ENCODE peak calls at places on chromosomes 3 and 15, in four cellular contexts. C is HCT116, N is neuronal stem cell, X is tibial nerve. W is an unnamed sample.
A peak's percentile ranks its signal among the peaks of the same experiment; 100 is the strongest.

GRCh38 chr15:72313448-72313840 is 6.5 kb downstream of the CELF6 start:
- DNase-seq in C (no peak), N (no peak), X (no peak), W (no peak)

GRCh38 chr15:95470997-95471692 is 859.4 kb upstream of the NR2F2 start:
- DNase-seq in C (no peak), N (no peak), X (peak; percentile 39), W (no peak)

GRCh38 chr15:40435331-40436089 is 5.2 kb upstream of the BAHD1 start:
- DNase-seq in C (no peak), N (no peak), X (no peak), W (no peak)

GRCh38 chr15:91947370-91947769 is 93.9 kb downstream of the SLCO3A1 start:
- DNase-seq in C (no peak), N (no peak), X (no peak), W (no peak)

GRCh38 chr3:142115927-142116668 is 33.2 kb downstream of the TFDP2 start:
- DNase-seq in C (no peak), N (no peak), X (no peak), W (no peak)

GRCh38 chr3:21752749-21753347 is 1.8 kb upstream of the ZNF385D start:
- DNase-seq in C (no peak), N (no peak), X (no peak), W (no peak)

GRCh38 chr3:172607305-172608121 is 84.3 kb upstream of the TNFSF10 start:
- DNase-seq in C (no peak), N (no peak), X (no peak), W (no peak)

GRCh38 chr3:189225431-189225830 is 53.7 kb downstream of the TPRG1 start:
- DNase-seq in C (no peak), N (no peak), X (no peak), W (no peak)

GRCh38 chr3:71825551-71826283 is 40.8 kb upstream of the PROK2 start:
- DNase-seq in C (no peak), N (no peak), X (no peak), W (no peak)

GRCh38 chr3:53129344-53129743 is 891 bp downstream of the RFT1 start:
- DNase-seq in C (no peak), N (no peak), X (no peak), W (no peak)

GRCh38 chr15:59138243-59138642 is 33.3 kb downstream of the CCNB2 start:
- DNase-seq in C (peak; percentile 46), N (peak; percentile 6), X (no peak), W (no peak)

GRCh38 chr15:101068961-101069734 is 150.0 kb downstream of the LRRK1 start:
- DNase-seq in C (no peak), N (peak; percentile 79), X (no peak), W (no peak)

GRCh38 chr15:31372635-31373091 is 46.0 kb downstream of the KLF13 start:
- DNase-seq in C (no peak), N (no peak), X (peak; percentile 54), W (peak; percentile 87)

GRCh38 chr3:59772416-59773408 is 722.9 kb upstream of the CFAP20DC start:
- DNase-seq in C (no peak), N (no peak), X (no peak), W (no peak)

GRCh38 chr15:76038512-76038911 is 21.3 kb upstream of the TMEM266 start:
- DNase-seq in C (no peak), N (no peak), X (no peak), W (no peak)

GRCh38 chr15:89382288-89382687 is 47.7 kb upstream of the POLG start:
- DNase-seq in C (no peak), N (no peak), X (no peak), W (no peak)

GRCh38 chr15:41655716-41656115 is 4.5 kb upstream of the MGA start:
- DNase-seq in C (no peak), N (no peak), X (no peak), W (no peak)

GRCh38 chr15:41825572-41826535 is 2.0 kb upstream of the JMJD7 start:
- DNase-seq in C (no peak), N (no peak), X (no peak), W (no peak)

GRCh38 chr3:39134305-39134704 is 19.1 kb downstream of the CSRNP1 start:
- DNase-seq in C (no peak), N (no peak), X (no peak), W (no peak)

GRCh38 chr3:69288161-69288895 is 97.6 kb downstream of the FRMD4B start:
- DNase-seq in C (no peak), N (peak; percentile 78), X (no peak), W (no peak)

GRCh38 chr3:22937536-22937935 is 265.6 kb upstream of the UBE2E2 start:
- DNase-seq in C (no peak), N (no peak), X (no peak), W (no peak)

GRCh38 chr3:47017504-47018268 is 38.2 kb downstream of the NBEAL2 start:
- DNase-seq in C (no peak), N (no peak), X (no peak), W (no peak)

GRCh38 chr3:183449391-183449790 is 21.0 kb upstream of the MCF2L2 start:
- DNase-seq in C (no peak), N (no peak), X (no peak), W (no peak)

GRCh38 chr3:172478116-172478515 is 29.9 kb upstream of the GHSR start:
- DNase-seq in C (no peak), N (no peak), X (no peak), W (no peak)

GRCh38 chr15:67815036-67815592 is 10.2 kb upstream of the SKOR1 start:
- DNase-seq in C (no peak), N (no peak), X (no peak), W (no peak)

GRCh38 chr3:179973931-179974361 is 62.8 kb downstream of the PEX5L start:
- DNase-seq in C (no peak), N (peak; percentile 59), X (no peak), W (no peak)

GRCh38 chr3:115698851-115699535 is 75.7 kb downstream of the GAP43 start:
- DNase-seq in C (no peak), N (peak; percentile 18), X (no peak), W (no peak)

GRCh38 chr3:5651351-5651750 is 463.8 kb downstream of the EDEM1 start:
- DNase-seq in C (no peak), N (no peak), X (no peak), W (no peak)

GRCh38 chr15:80804970-80805495 is 25.9 kb downstream of the CEMIP start:
- DNase-seq in C (no peak), N (no peak), X (no peak), W (no peak)

GRCh38 chr3:194761384-194761783 is 75.7 kb downstream of the FAM43A start:
- DNase-seq in C (no peak), N (no peak), X (no peak), W (peak; percentile 40)

GRCh38 chr3:182738583-182739514 is 54.5 kb upstream of the ATP11B start:
- DNase-seq in C (peak; percentile 69), N (no peak), X (no peak), W (no peak)

GRCh38 chr15:66619152-66619903 is 53.5 kb upstream of the LCTL start:
- DNase-seq in C (peak; percentile 49), N (peak; percentile 62), X (peak; percentile 68), W (peak; percentile 74)

GRCh38 chr3:171347017-171347979 is 112.9 kb downstream of the TNIK start:
- DNase-seq in C (no peak), N (no peak), X (no peak), W (no peak)

GRCh38 chr3:111967071-111967470 is 11.8 kb upstream of the ABHD10 start:
- DNase-seq in C (no peak), N (no peak), X (no peak), W (no peak)
- H3K27ac ChIP-seq in C (peak overlapping the region; percentile 85), N (no peak overlapping the region), X (no peak overlapping the region), W (peak overlapping the region; percentile 71)

GRCh38 chr3:13484861-13485590 is 4.9 kb downstream of the HDAC11 start:
- DNase-seq in C (peak; percentile 52), N (no peak), X (peak; percentile 42), W (peak; percentile 86)
- H3K27ac ChIP-seq in C (peak overlapping the region; percentile 68), N (no peak overlapping the region), X (no peak overlapping the region), W (peak overlapping the region; percentile 89)

DNA sequence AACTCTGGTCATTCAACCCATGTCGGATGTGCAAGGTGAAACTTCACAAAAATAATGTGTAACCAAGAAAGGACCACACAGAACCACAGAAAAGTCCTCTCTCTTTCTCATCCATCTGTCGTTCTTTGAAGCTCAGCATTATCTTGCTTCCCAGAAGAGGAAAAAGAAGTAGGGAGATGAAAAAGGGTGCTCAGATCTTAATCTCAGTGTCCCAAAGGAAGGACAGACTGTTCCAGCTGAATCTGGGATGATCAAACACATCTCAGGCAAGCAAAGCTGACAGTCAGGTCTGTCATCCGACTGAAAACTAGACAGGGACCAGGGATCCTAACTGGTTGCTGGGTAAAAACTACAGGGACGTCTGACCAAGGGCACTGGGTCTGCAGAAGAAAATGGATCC is 16.2 kb downstream of the ARHGEF3 start:
- DNase-seq in C (no peak), N (no peak), X (no peak), W (no peak)
- H3K27ac ChIP-seq in C (no peak overlapping the region), N (no peak overlapping the region), X (no peak overlapping the region), W (peak overlapping the region; percentile 80)

DNA sequence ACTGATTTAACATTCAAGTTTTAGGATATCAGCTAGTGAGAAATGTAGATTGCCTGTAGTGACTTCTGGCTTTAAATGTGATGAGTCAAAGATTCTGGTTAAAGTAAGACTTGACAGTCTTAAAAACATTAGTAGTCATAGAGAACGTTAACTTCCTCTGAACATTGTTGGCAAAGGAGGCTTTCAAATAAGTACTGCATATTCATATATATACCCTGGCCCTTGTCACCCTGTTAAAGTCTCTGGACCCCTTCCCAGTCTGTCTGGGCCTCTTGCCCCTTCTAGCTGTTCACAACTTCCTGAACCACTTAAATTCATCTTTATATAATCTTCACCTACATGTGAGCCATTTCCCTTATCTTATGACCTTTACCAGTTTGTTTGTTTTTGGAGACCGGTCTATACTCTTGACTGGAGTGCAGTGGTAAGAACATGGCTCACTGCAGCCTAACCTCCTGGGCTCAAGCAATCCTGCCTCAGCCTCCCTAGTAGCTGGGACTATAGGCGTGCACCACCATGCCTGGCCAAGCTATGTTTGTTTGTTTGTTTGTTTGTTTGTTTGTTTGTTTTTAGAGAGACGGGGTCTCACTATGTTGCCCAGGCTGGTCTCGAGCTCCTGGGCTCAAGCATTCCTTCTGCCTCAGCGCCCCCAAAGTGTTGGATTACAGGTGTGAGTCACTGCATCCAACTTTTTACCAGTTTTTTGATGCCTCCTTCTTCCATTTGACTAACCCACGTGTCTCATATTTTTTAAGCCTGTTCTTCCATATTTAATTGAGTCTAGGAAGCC is 64.4 kb upstream of the CRTC3 start:
- DNase-seq in C (no peak), N (no peak), X (no peak), W (no peak)
- H3K27ac ChIP-seq in C (no peak overlapping the region), N (no peak overlapping the region), X (no peak overlapping the region), W (peak overlapping the region; percentile 90)

GRCh38 chr3:49158792-49159191 is 7.3 kb downstream of the CCDC71 start:
- DNase-seq in C (no peak), N (no peak), X (no peak), W (no peak)

GRCh38 chr3:49163609-49164008 is 2.5 kb downstream of the CCDC71 start:
- DNase-seq in C (no peak), N (no peak), X (no peak), W (no peak)

GRCh38 chr3:49162751-49163419 is 3.2 kb downstream of the CCDC71 start:
- DNase-seq in C (no peak), N (no peak), X (no peak), W (no peak)

GRCh38 chr3:49161197-49161596 is 4.9 kb downstream of the CCDC71 start:
- DNase-seq in C (no peak), N (no peak), X (no peak), W (no peak)

GRCh38 chr3:49161808-49162530 is 4.2 kb downstream of the CCDC71 start:
- DNase-seq in C (no peak), N (no peak), X (no peak), W (no peak)
- H3K27ac ChIP-seq in C (no peak overlapping the region), N (no peak overlapping the region), X (no peak overlapping the region), W (no peak overlapping the region)

W was measured in left ventricle myocardium inferior.